ENCODE peak calls at places on chromosome 6, in nine cellular contexts. S, P, O, G, H, E, V, N and L are unnamed samples.
A peak's percentile ranks its signal among the peaks of the same experiment; 100 is the strongest.

GRCh38 chr6:75484535-75484934 is 9.1 kb downstream of the FILIP1 start:
- DNase-seq in V (no peak), N (no peak), O (no peak), E (no peak), S (no peak), P (no peak), G (no peak), H (no peak), L (no peak)

GRCh38 chr6:132132911-132133639 is 181.9 kb upstream of the CCN2 start:
- DNase-seq in E (no peak), H (no peak), S (no peak), V (no peak), G (no peak), N (no peak), P (no peak), O (no peak), L (no peak)

GRCh38 chr6:139569561-139569960 is 195.1 kb upstream of the CITED2 start:
- DNase-seq in H (no peak), G (no peak), V (no peak), O (peak; percentile 44), P (no peak), E (no peak), N (no peak), S (no peak), L (no peak)

GRCh38 chr6:112014483-112014882 is 39.4 kb upstream of the CCN6 start:
- DNase-seq in V (no peak), O (peak; percentile 11), G (no peak), E (no peak), N (no peak), H (no peak), P (no peak), S (no peak), L (no peak)

GRCh38 chr6:6712258-6712978 is 123.9 kb downstream of the LY86 start:
- DNase-seq in G (no peak), O (peak; percentile 86), P (no peak), E (no peak), N (no peak), S (no peak), H (no peak), V (no peak), L (peak; percentile 72)

GRCh38 chr6:47917202-47917601 is 135.4 kb downstream of the OPN5 start:
- DNase-seq in E (no peak), H (no peak), O (no peak), P (no peak), N (no peak), S (no peak), G (no peak), V (no peak), L (no peak)

GRCh38 chr6:45608252-45608911 is 230.6 kb upstream of the SUPT3H start:
- DNase-seq in P (no peak), G (no peak), E (no peak), S (no peak), H (no peak), O (no peak), N (no peak), V (no peak), L (no peak)

GRCh38 chr6:41937881-41938574 is 3.6 kb downstream of the CCND3 start:
- DNase-seq in N (peak; percentile 67), H (no peak), G (no peak), V (no peak), S (no peak), O (no peak), P (no peak), E (peak; percentile 66), L (no peak)

GRCh38 chr6:73942581-73942980 is 246.6 kb downstream of the CD109 start:
- DNase-seq in H (no peak), E (no peak), P (no peak), G (no peak), O (no peak), V (no peak), S (no peak), N (no peak), L (no peak)